ENCODE peak calls at places on chromosome 10, in seven cellular contexts. One of them, this sample, is unnamed. For H3K4me1 and H3K27me3, the result is how much of the 10 kb centered on the place peaks cover.

GRCh38 chr10:83023647-83024046 is 1115.7 kb upstream of the GHITM start:
- DNase-seq in BE2C: no peak
- DNase-seq in tibial artery: no peak
- DNase-seq in CD8-positive, alpha-beta memory T cell: no peak
- DNase-seq in A673: no peak
- DNase-seq in GM23338: no peak
- DNase-seq in cardiac muscle cell: no peak
- DNase-seq in this sample: no peak

GRCh38 chr10:35739998-35740397 is 97.9 kb upstream of the FZD8 start:
- DNase-seq in BE2C: no peak
- DNase-seq in tibial artery: no peak
- DNase-seq in CD8-positive, alpha-beta memory T cell: no peak
- DNase-seq in A673: no peak
- DNase-seq in GM23338: no peak
- DNase-seq in cardiac muscle cell: peak
- DNase-seq in this sample: no peak

GRCh38 chr10:86553213-86553612 is 31.6 kb upstream of the WAPL start:
- DNase-seq in BE2C: no peak
- DNase-seq in tibial artery: no peak
- DNase-seq in CD8-positive, alpha-beta memory T cell: no peak
- DNase-seq in A673: no peak
- DNase-seq in GM23338: no peak
- DNase-seq in cardiac muscle cell: peak
- DNase-seq in this sample: no peak

GRCh38 chr10:110547139-110547761 is 20.2 kb upstream of the SMC3 start:
- DNase-seq in BE2C: no peak
- DNase-seq in tibial artery: no peak
- DNase-seq in CD8-positive, alpha-beta memory T cell: peak
- DNase-seq in A673: peak
- DNase-seq in GM23338: peak
- DNase-seq in cardiac muscle cell: peak
- DNase-seq in this sample: no peak

GRCh38 chr10:109203616-109204375 is 719.5 kb downstream of the XPNPEP1 start:
- DNase-seq in BE2C: no peak
- DNase-seq in tibial artery: no peak
- DNase-seq in CD8-positive, alpha-beta memory T cell: no peak
- DNase-seq in A673: peak
- DNase-seq in GM23338: no peak
- DNase-seq in cardiac muscle cell: no peak
- DNase-seq in this sample: no peak

GRCh38 chr10:132337019-132337418 is 5.0 kb downstream of the LRRC27 start:
- DNase-seq in BE2C: no peak
- DNase-seq in tibial artery: peak
- DNase-seq in CD8-positive, alpha-beta memory T cell: peak
- DNase-seq in A673: no peak
- DNase-seq in GM23338: peak
- DNase-seq in cardiac muscle cell: no peak
- DNase-seq in this sample: no peak

GRCh38 chr10:4151466-4151865 is 366.5 kb upstream of the KLF6 start:
- DNase-seq in BE2C: no peak
- DNase-seq in tibial artery: no peak
- DNase-seq in CD8-positive, alpha-beta memory T cell: no peak
- DNase-seq in A673: peak
- DNase-seq in GM23338: peak
- DNase-seq in cardiac muscle cell: peak
- DNase-seq in this sample: no peak

GRCh38 chr10:109976657-109977056 is 31.1 kb upstream of the ADD3 start:
- DNase-seq in BE2C: no peak
- DNase-seq in tibial artery: no peak
- DNase-seq in CD8-positive, alpha-beta memory T cell: no peak
- DNase-seq in A673: no peak
- DNase-seq in GM23338: no peak
- DNase-seq in cardiac muscle cell: no peak
- DNase-seq in this sample: no peak

GRCh38 chr10:62043493-62043938 is 142.0 kb downstream of the ARID5B start:
- DNase-seq in BE2C: no peak
- DNase-seq in tibial artery: no peak
- DNase-seq in CD8-positive, alpha-beta memory T cell: no peak
- DNase-seq in A673: peak
- DNase-seq in GM23338: no peak
- DNase-seq in cardiac muscle cell: peak
- DNase-seq in this sample: no peak

GRCh38 chr10:97800474-97800873 is 28.7 kb upstream of the SFRP5 start:
- DNase-seq in BE2C: no peak
- DNase-seq in tibial artery: no peak
- DNase-seq in CD8-positive, alpha-beta memory T cell: no peak
- DNase-seq in A673: no peak
- DNase-seq in GM23338: no peak
- DNase-seq in cardiac muscle cell: no peak
- DNase-seq in this sample: no peak

GRCh38 chr10:60978287-60979115 is 34.5 kb upstream of the RHOBTB1 start:
- DNase-seq in BE2C: no peak
- DNase-seq in tibial artery: no peak
- DNase-seq in CD8-positive, alpha-beta memory T cell: no peak
- DNase-seq in A673: peak
- DNase-seq in GM23338: no peak
- DNase-seq in cardiac muscle cell: no peak
- DNase-seq in this sample: no peak

GRCh38 chr10:61793760-61794713 is 107.5 kb upstream of the ARID5B start:
- DNase-seq in BE2C: no peak
- DNase-seq in tibial artery: no peak
- DNase-seq in CD8-positive, alpha-beta memory T cell: no peak
- DNase-seq in A673: no peak
- DNase-seq in GM23338: no peak
- DNase-seq in cardiac muscle cell: no peak
- DNase-seq in this sample: no peak

GRCh38 chr10:63120554-63120953 is 12.6 kb upstream of the NRBF2 start:
- DNase-seq in BE2C: no peak
- DNase-seq in tibial artery: no peak
- DNase-seq in CD8-positive, alpha-beta memory T cell: no peak
- DNase-seq in A673: peak
- DNase-seq in GM23338: no peak
- DNase-seq in cardiac muscle cell: peak
- DNase-seq in this sample: no peak

GRCh38 chr10:26437637-26438461 is at the start of gene APBB1IP:
- DNase-seq in BE2C: no peak
- DNase-seq in tibial artery: peak
- DNase-seq in CD8-positive, alpha-beta memory T cell: peak
- DNase-seq in A673: no peak
- DNase-seq in GM23338: peak
- DNase-seq in cardiac muscle cell: peak
- DNase-seq in this sample: no peak

GRCh38 chr10:82340166-82340565 is 465.2 kb downstream of the NRG3 start:
- DNase-seq in BE2C: no peak
- DNase-seq in tibial artery: no peak
- DNase-seq in CD8-positive, alpha-beta memory T cell: no peak
- DNase-seq in A673: no peak
- DNase-seq in GM23338: no peak
- DNase-seq in cardiac muscle cell: no peak
- DNase-seq in this sample: no peak

GRCh38 chr10:125823663-125824251 is 411 bp downstream of the BCCIP start:
- DNase-seq in BE2C: no peak
- DNase-seq in tibial artery: no peak
- DNase-seq in CD8-positive, alpha-beta memory T cell: no peak
- DNase-seq in A673: peak
- DNase-seq in GM23338: peak
- DNase-seq in cardiac muscle cell: no peak
- DNase-seq in this sample: no peak

DNA sequence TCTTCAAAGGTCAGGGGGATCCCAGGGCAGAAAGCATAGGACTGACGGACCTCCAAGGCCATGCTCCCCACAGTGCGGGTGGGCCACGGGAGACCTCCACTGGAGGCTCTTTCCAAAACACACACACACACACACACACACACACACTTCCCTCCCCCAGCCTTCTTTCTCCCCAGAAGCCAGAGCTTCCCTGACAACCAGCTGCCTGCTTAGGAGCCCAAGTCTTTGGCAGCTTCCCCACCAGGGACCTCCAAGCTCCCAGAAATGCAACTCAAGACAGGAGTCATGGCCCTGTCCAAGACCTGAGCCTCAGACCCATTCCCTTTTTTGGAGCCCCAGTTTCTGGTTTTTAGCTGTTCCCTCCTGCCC is 710 bp upstream of the C10orf105 start:
- DNase-seq in BE2C: no peak
- DNase-seq in tibial artery: no peak
- DNase-seq in CD8-positive, alpha-beta memory T cell: no peak
- DNase-seq in A673: no peak
- DNase-seq in GM23338: no peak
- DNase-seq in cardiac muscle cell: peak
- DNase-seq in this sample: no peak
- H3K4me1 ChIP-seq in BE2C: under half
- H3K4me1 ChIP-seq in tibial artery: under half
- H3K4me1 ChIP-seq in CD8-positive, alpha-beta memory T cell: half or more
- H3K4me1 ChIP-seq in A673: under half
- H3K4me1 ChIP-seq in GM23338: under half
- H3K4me1 ChIP-seq in cardiac muscle cell: under half
- H3K4me1 ChIP-seq in this sample: under half

GRCh38 chr10:78280604-78281003 is 246.9 kb downstream of the RPS24 start:
- DNase-seq in BE2C: no peak
- DNase-seq in tibial artery: no peak
- DNase-seq in CD8-positive, alpha-beta memory T cell: no peak
- DNase-seq in A673: no peak
- DNase-seq in GM23338: no peak
- DNase-seq in cardiac muscle cell: no peak
- DNase-seq in this sample: no peak

GRCh38 chr10:78274491-78274890 is 240.8 kb downstream of the RPS24 start:
- DNase-seq in BE2C: no peak
- DNase-seq in tibial artery: no peak
- DNase-seq in CD8-positive, alpha-beta memory T cell: no peak
- DNase-seq in A673: no peak
- DNase-seq in GM23338: no peak
- DNase-seq in cardiac muscle cell: no peak
- DNase-seq in this sample: no peak

GRCh38 chr10:78276139-78276538 is 242.5 kb downstream of the RPS24 start:
- DNase-seq in BE2C: no peak
- DNase-seq in tibial artery: no peak
- DNase-seq in CD8-positive, alpha-beta memory T cell: no peak
- DNase-seq in A673: no peak
- DNase-seq in GM23338: no peak
- DNase-seq in cardiac muscle cell: no peak
- DNase-seq in this sample: no peak

GRCh38 chr10:78277734-78278404 is 244.2 kb downstream of the RPS24 start:
- DNase-seq in BE2C: peak
- DNase-seq in tibial artery: peak
- DNase-seq in CD8-positive, alpha-beta memory T cell: no peak
- DNase-seq in A673: no peak
- DNase-seq in GM23338: no peak
- DNase-seq in cardiac muscle cell: peak
- DNase-seq in this sample: no peak

GRCh38 chr10:78277267-78277666 is 243.6 kb downstream of the RPS24 start:
- DNase-seq in BE2C: no peak
- DNase-seq in tibial artery: no peak
- DNase-seq in CD8-positive, alpha-beta memory T cell: no peak
- DNase-seq in A673: no peak
- DNase-seq in GM23338: no peak
- DNase-seq in cardiac muscle cell: no peak
- DNase-seq in this sample: no peak
- H3K27me3 ChIP-seq in BE2C: under half
- H3K27me3 ChIP-seq in tibial artery: under half
- H3K27me3 ChIP-seq in CD8-positive, alpha-beta memory T cell: under half
- H3K27me3 ChIP-seq in A673: under half
- H3K27me3 ChIP-seq in GM23338: under half
- H3K27me3 ChIP-seq in cardiac muscle cell: under half
- H3K27me3 ChIP-seq in this sample: under half

DNA sequence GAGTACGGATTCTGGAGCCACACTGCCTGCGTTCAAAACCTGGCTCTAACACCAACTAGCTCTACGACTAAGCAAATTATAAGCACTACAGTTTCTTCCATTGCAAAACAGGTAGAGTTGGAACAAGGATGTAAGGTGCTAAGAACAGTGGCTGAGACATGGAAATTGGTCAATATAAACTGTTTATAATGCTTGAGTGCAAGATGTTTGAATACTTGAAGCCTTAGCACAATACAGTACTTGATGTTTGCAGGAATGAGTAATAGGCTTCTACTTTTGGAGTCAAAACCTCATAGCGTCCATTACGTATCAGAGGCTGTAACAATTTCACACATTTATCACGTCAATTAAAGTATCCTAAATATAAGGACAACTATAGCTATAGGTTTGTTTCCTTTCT is 6.9 kb downstream of the NT5C2 start:
- DNase-seq in BE2C: no peak
- DNase-seq in tibial artery: no peak
- DNase-seq in CD8-positive, alpha-beta memory T cell: no peak
- DNase-seq in A673: no peak
- DNase-seq in GM23338: no peak
- DNase-seq in cardiac muscle cell: no peak
- DNase-seq in this sample: no peak
- H3K4me3 ChIP-seq in BE2C: no peak
- H3K4me3 ChIP-seq in tibial artery: no peak
- H3K4me3 ChIP-seq in CD8-positive, alpha-beta memory T cell: no peak
- H3K4me3 ChIP-seq in A673: no peak
- H3K4me3 ChIP-seq in GM23338: no peak
- H3K4me3 ChIP-seq in cardiac muscle cell: no peak
- H3K4me3 ChIP-seq in this sample: no peak

GRCh38 chr10:69391158-69391557 is 25.6 kb downstream of the TACR2 start:
- DNase-seq in BE2C: no peak
- DNase-seq in tibial artery: no peak
- DNase-seq in CD8-positive, alpha-beta memory T cell: no peak
- DNase-seq in A673: no peak
- DNase-seq in GM23338: no peak
- DNase-seq in cardiac muscle cell: no peak
- DNase-seq in this sample: no peak

GRCh38 chr10:69392481-69393000 is 24.2 kb downstream of the TACR2 start:
- DNase-seq in BE2C: peak
- DNase-seq in tibial artery: peak
- DNase-seq in CD8-positive, alpha-beta memory T cell: peak
- DNase-seq in A673: peak
- DNase-seq in GM23338: peak
- DNase-seq in cardiac muscle cell: peak
- DNase-seq in this sample: peak

GRCh38 chr10:69387500-69387899 is 29.2 kb downstream of the TACR2 start:
- DNase-seq in BE2C: no peak
- DNase-seq in tibial artery: no peak
- DNase-seq in CD8-positive, alpha-beta memory T cell: no peak
- DNase-seq in A673: no peak
- DNase-seq in GM23338: no peak
- DNase-seq in cardiac muscle cell: no peak
- DNase-seq in this sample: no peak

GRCh38 chr10:69388488-69388887 is 28.2 kb downstream of the TACR2 start:
- DNase-seq in BE2C: no peak
- DNase-seq in tibial artery: no peak
- DNase-seq in CD8-positive, alpha-beta memory T cell: no peak
- DNase-seq in A673: no peak
- DNase-seq in GM23338: no peak
- DNase-seq in cardiac muscle cell: no peak
- DNase-seq in this sample: no peak

DNA sequence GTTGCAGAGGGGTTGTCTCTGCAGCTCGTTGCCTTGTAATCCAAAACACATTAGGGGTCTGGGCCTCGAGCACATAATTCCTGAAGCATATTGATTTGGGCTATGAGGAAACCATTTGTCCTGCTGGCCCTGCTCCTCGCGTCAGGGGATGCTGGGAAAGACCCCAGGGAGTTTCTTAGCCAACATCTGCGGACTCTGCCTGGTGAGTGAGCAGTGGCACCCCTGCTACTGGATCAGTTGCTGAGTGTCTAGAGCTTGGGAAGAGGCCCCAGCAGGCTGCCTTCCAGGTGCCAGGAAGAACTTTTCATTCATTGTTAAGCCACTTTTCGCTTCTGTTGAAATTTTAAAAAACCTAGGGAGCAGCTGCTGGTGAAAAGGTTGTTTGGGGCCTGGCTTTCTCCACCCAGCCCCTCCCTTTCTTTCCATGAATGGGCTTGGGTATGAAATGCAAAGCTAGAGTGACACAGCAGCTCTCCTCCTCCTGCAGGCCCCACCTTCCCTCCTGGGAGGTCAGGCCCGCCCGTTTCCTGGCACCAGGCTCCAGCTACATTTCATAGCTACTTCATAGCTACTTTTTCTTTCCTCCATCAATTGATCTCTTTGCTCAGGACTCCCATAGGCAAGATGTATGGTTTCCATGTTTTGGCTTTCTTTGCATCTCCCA is 26.8 kb downstream of the TACR2 start:
- DNase-seq in BE2C: no peak
- DNase-seq in tibial artery: no peak
- DNase-seq in CD8-positive, alpha-beta memory T cell: no peak
- DNase-seq in A673: peak
- DNase-seq in GM23338: peak
- DNase-seq in cardiac muscle cell: peak
- DNase-seq in this sample: no peak
- H3K4me1 ChIP-seq in BE2C: under half
- H3K4me1 ChIP-seq in tibial artery: under half
- H3K4me1 ChIP-seq in CD8-positive, alpha-beta memory T cell: under half
- H3K4me1 ChIP-seq in A673: under half
- H3K4me1 ChIP-seq in GM23338: under half
- H3K4me1 ChIP-seq in cardiac muscle cell: under half
- H3K4me1 ChIP-seq in this sample: under half